ENCODE peak calls at places on chromosomes 12 and 14, in six cellular contexts. One of them, this sample, is unnamed.

GRCh38 chr14:49783394-49784010 is 15.5 kb downstream of the KLHDC2 start:
- DNase-seq in H1: no peak
- DNase-seq in neuronal stem cell: no peak
- DNase-seq in mesenchymal stem cell: no peak
- DNase-seq in trophoblast cell: no peak
- DNase-seq in IMR-90: no peak
- DNase-seq in this sample: no peak

GRCh38 chr12:68460236-68460635 is 128.1 kb upstream of the MDM1 start:
- DNase-seq in neuronal stem cell: no peak
- DNase-seq in IMR-90: no peak
- DNase-seq in mesenchymal stem cell: no peak
- DNase-seq in trophoblast cell: no peak
- DNase-seq in H1: no peak
- DNase-seq in this sample: no peak

GRCh38 chr14:90578283-90578985 is 181.6 kb downstream of the CALM1 start:
- DNase-seq in mesenchymal stem cell: no peak
- DNase-seq in IMR-90: no peak
- DNase-seq in neuronal stem cell: no peak
- DNase-seq in trophoblast cell: no peak
- DNase-seq in H1: no peak
- DNase-seq in this sample: no peak

GRCh38 chr14:22553445-22553844 is 35.6 kb downstream of the DAD1 start:
- DNase-seq in neuronal stem cell: no peak
- DNase-seq in H1: no peak
- DNase-seq in mesenchymal stem cell: no peak
- DNase-seq in trophoblast cell: no peak
- DNase-seq in IMR-90: no peak
- DNase-seq in this sample: no peak

GRCh38 chr12:49296836-49297694 is 2.1 kb downstream of the PRPH start:
- DNase-seq in neuronal stem cell: no peak
- DNase-seq in mesenchymal stem cell: no peak
- DNase-seq in H1: peak
- DNase-seq in trophoblast cell: no peak
- DNase-seq in IMR-90: no peak
- DNase-seq in this sample: peak

GRCh38 chr12:48890657-48891418 is 25.2 kb upstream of the RND1 start:
- DNase-seq in trophoblast cell: peak
- DNase-seq in IMR-90: peak
- DNase-seq in H1: peak
- DNase-seq in mesenchymal stem cell: peak
- DNase-seq in neuronal stem cell: peak
- DNase-seq in this sample: peak

GRCh38 chr12:62117041-62117440 is 143.2 kb upstream of the USP15 start:
- DNase-seq in neuronal stem cell: no peak
- DNase-seq in mesenchymal stem cell: no peak
- DNase-seq in IMR-90: no peak
- DNase-seq in H1: no peak
- DNase-seq in trophoblast cell: no peak
- DNase-seq in this sample: no peak

GRCh38 chr12:58314610-58315009 is 373.2 kb downstream of the ATP23 start:
- DNase-seq in mesenchymal stem cell: peak
- DNase-seq in H1: no peak
- DNase-seq in trophoblast cell: peak
- DNase-seq in neuronal stem cell: no peak
- DNase-seq in IMR-90: peak
- DNase-seq in this sample: no peak

GRCh38 chr12:123384994-123385376 is 1.1 kb downstream of the KMT5A start:
- DNase-seq in mesenchymal stem cell: peak
- DNase-seq in IMR-90: peak
- DNase-seq in trophoblast cell: no peak
- DNase-seq in H1: no peak
- DNase-seq in neuronal stem cell: no peak
- DNase-seq in this sample: no peak

GRCh38 chr12:19457561-19457960 is 18.3 kb downstream of the AEBP2 start:
- DNase-seq in mesenchymal stem cell: no peak
- DNase-seq in trophoblast cell: no peak
- DNase-seq in neuronal stem cell: no peak
- DNase-seq in IMR-90: no peak
- DNase-seq in H1: peak
- DNase-seq in this sample: no peak

GRCh38 chr12:19453961-19454360 is 14.7 kb downstream of the AEBP2 start:
- DNase-seq in trophoblast cell: no peak
- DNase-seq in IMR-90: no peak
- DNase-seq in H1: no peak
- DNase-seq in neuronal stem cell: no peak
- DNase-seq in mesenchymal stem cell: no peak
- DNase-seq in this sample: no peak

GRCh38 chr12:19451196-19451595 is 11.9 kb downstream of the AEBP2 start:
- DNase-seq in H1: peak
- DNase-seq in neuronal stem cell: no peak
- DNase-seq in trophoblast cell: no peak
- DNase-seq in mesenchymal stem cell: peak
- DNase-seq in IMR-90: peak
- DNase-seq in this sample: no peak

GRCh38 chr12:19456176-19456575 is 16.9 kb downstream of the AEBP2 start:
- DNase-seq in H1: peak
- DNase-seq in mesenchymal stem cell: no peak
- DNase-seq in trophoblast cell: no peak
- DNase-seq in neuronal stem cell: no peak
- DNase-seq in IMR-90: no peak
- DNase-seq in this sample: no peak

GRCh38 chr12:19454837-19455236 is 15.5 kb downstream of the AEBP2 start:
- DNase-seq in trophoblast cell: no peak
- DNase-seq in IMR-90: no peak
- DNase-seq in neuronal stem cell: no peak
- DNase-seq in mesenchymal stem cell: no peak
- DNase-seq in H1: no peak
- DNase-seq in this sample: no peak
- H3K14ac ChIP-seq in trophoblast cell: no peak
- H3K14ac ChIP-seq in IMR-90: no peak
- H3K14ac ChIP-seq in neuronal stem cell: no peak
- H3K14ac ChIP-seq in mesenchymal stem cell: no peak
- H3K14ac ChIP-seq in H1: no peak
- H3K14ac ChIP-seq in this sample: no peak

GRCh38 chr12:106358410-106359241 is 1.1 kb downstream of the POLR3B start:
- DNase-seq in trophoblast cell: peak
- DNase-seq in H1: no peak
- DNase-seq in neuronal stem cell: no peak
- DNase-seq in mesenchymal stem cell: peak
- DNase-seq in IMR-90: peak
- DNase-seq in this sample: no peak

GRCh38 chr12:106359620-106360399 is 2.3 kb downstream of the POLR3B start:
- DNase-seq in mesenchymal stem cell: no peak
- DNase-seq in trophoblast cell: no peak
- DNase-seq in IMR-90: no peak
- DNase-seq in H1: no peak
- DNase-seq in neuronal stem cell: no peak
- DNase-seq in this sample: no peak

GRCh38 chr12:106357549-106358409 is at the start of gene POLR3B:
- DNase-seq in neuronal stem cell: peak
- DNase-seq in IMR-90: peak
- DNase-seq in mesenchymal stem cell: peak
- DNase-seq in trophoblast cell: peak
- DNase-seq in H1: peak
- DNase-seq in this sample: peak

GRCh38 chr12:106362971-106363370 is 5.4 kb downstream of the POLR3B start:
- DNase-seq in H1: no peak
- DNase-seq in mesenchymal stem cell: no peak
- DNase-seq in neuronal stem cell: no peak
- DNase-seq in IMR-90: no peak
- DNase-seq in trophoblast cell: no peak
- DNase-seq in this sample: no peak

DNA sequence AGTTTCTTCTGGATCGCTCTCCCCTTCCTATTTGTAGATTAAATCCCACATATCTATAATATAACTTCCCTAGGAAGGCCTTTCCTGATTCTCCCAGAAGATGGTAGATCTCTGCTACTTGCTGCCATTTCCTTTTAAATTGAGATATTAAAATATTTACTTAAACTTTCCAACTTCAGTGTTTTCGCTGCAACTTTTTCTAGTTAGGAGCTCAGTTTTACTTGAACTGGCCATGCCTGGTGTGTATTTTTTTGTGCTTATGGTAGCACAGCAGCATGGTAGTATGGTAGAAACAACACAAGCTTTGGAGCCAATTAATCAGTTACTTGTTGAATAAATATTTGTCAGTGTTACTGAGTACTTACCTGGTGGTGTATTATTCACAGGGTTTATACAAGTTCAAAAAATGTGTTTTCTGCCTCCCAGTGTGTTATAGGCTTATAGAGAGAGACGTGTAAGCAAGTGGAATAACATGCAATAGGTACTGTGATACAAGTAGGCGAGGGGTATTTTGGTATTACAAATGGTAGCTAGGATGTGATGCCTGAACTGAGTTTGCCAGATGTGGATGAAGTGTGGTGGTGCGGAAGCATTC is 2.9 kb downstream of the POLR3B start:
- DNase-seq in trophoblast cell: no peak
- DNase-seq in H1: no peak
- DNase-seq in mesenchymal stem cell: no peak
- DNase-seq in neuronal stem cell: no peak
- DNase-seq in IMR-90: no peak
- DNase-seq in this sample: no peak
- H3K14ac ChIP-seq in trophoblast cell: no peak
- H3K14ac ChIP-seq in H1: no peak
- H3K14ac ChIP-seq in mesenchymal stem cell: no peak
- H3K14ac ChIP-seq in neuronal stem cell: no peak
- H3K14ac ChIP-seq in IMR-90: no peak
- H3K14ac ChIP-seq in this sample: no peak

DNA sequence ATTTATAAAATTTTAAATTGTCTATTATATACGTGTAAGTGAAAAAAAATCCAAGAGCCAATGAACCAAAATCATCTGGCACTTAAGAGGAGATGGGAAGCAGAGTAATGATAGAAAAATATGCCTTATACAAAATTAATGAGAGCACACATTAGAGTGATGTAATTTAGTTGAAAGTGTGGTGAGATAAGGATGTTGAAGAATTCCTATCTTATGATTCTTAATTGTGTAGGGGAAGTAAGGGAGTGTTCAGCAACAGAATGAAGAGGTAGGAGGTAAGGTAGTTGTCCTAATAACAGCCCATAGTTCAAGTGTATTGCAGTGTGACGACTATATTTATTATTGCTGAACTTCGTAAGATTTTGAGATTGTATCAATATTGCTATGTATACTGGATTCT is 843.4 kb upstream of the FLRT2 start:
- DNase-seq in neuronal stem cell: no peak
- DNase-seq in IMR-90: no peak
- DNase-seq in H1: no peak
- DNase-seq in mesenchymal stem cell: no peak
- DNase-seq in trophoblast cell: no peak
- DNase-seq in this sample: no peak
- H3K14ac ChIP-seq in neuronal stem cell: no peak
- H3K14ac ChIP-seq in IMR-90: no peak
- H3K14ac ChIP-seq in H1: no peak
- H3K14ac ChIP-seq in mesenchymal stem cell: no peak
- H3K14ac ChIP-seq in trophoblast cell: no peak
- H3K14ac ChIP-seq in this sample: no peak

GRCh38 chr12:14554281-14555008 is 13.2 kb downstream of the PLBD1 start:
- DNase-seq in H1: no peak
- DNase-seq in trophoblast cell: peak
- DNase-seq in mesenchymal stem cell: peak
- DNase-seq in neuronal stem cell: no peak
- DNase-seq in IMR-90: no peak
- DNase-seq in this sample: no peak
- H3K14ac ChIP-seq in H1: no peak
- H3K14ac ChIP-seq in trophoblast cell: no peak
- H3K14ac ChIP-seq in mesenchymal stem cell: peak
- H3K14ac ChIP-seq in neuronal stem cell: no peak
- H3K14ac ChIP-seq in IMR-90: no peak
- H3K14ac ChIP-seq in this sample: no peak

GRCh38 chr12:565589-566105 is 97.6 kb downstream of the NINJ2 start:
- DNase-seq in IMR-90: no peak
- DNase-seq in mesenchymal stem cell: no peak
- DNase-seq in trophoblast cell: no peak
- DNase-seq in neuronal stem cell: no peak
- DNase-seq in H1: no peak
- DNase-seq in this sample: no peak

GRCh38 chr12:563250-563781 is 99.9 kb downstream of the NINJ2 start:
- DNase-seq in trophoblast cell: no peak
- DNase-seq in IMR-90: no peak
- DNase-seq in mesenchymal stem cell: no peak
- DNase-seq in H1: no peak
- DNase-seq in neuronal stem cell: no peak
- DNase-seq in this sample: no peak

GRCh38 chr12:562634-563033 is 100.6 kb downstream of the NINJ2 start:
- DNase-seq in IMR-90: no peak
- DNase-seq in trophoblast cell: no peak
- DNase-seq in H1: no peak
- DNase-seq in mesenchymal stem cell: no peak
- DNase-seq in neuronal stem cell: no peak
- DNase-seq in this sample: no peak

GRCh38 chr12:563899-564298 is 99.3 kb downstream of the NINJ2 start:
- DNase-seq in mesenchymal stem cell: no peak
- DNase-seq in neuronal stem cell: no peak
- DNase-seq in trophoblast cell: no peak
- DNase-seq in IMR-90: no peak
- DNase-seq in H1: no peak
- DNase-seq in this sample: no peak

DNA sequence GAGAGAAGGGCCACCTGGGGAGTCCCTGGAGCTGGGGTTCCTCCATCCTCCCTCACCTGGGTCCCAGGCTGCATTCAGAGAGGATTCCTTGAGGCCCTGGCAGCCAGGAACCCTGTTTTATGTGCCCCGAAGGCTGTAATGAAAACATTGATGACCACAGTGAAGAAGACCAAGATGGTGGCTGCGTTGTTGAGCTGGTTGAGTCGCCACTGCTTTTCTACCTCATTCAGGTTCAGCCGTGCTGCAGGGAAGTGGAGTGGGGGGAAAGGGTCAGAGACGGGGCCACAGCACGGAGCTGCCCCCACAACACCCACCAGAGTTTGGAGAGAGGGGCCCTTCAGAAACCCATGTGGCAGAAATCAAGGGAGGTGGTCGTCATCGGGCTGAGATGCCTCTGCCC is 98.1 kb downstream of the NINJ2 start:
- DNase-seq in H1: no peak
- DNase-seq in neuronal stem cell: no peak
- DNase-seq in IMR-90: no peak
- DNase-seq in trophoblast cell: no peak
- DNase-seq in mesenchymal stem cell: no peak
- DNase-seq in this sample: no peak
- H3K14ac ChIP-seq in H1: no peak
- H3K14ac ChIP-seq in neuronal stem cell: no peak
- H3K14ac ChIP-seq in IMR-90: no peak
- H3K14ac ChIP-seq in trophoblast cell: no peak
- H3K14ac ChIP-seq in mesenchymal stem cell: no peak
- H3K14ac ChIP-seq in this sample: no peak

DNA sequence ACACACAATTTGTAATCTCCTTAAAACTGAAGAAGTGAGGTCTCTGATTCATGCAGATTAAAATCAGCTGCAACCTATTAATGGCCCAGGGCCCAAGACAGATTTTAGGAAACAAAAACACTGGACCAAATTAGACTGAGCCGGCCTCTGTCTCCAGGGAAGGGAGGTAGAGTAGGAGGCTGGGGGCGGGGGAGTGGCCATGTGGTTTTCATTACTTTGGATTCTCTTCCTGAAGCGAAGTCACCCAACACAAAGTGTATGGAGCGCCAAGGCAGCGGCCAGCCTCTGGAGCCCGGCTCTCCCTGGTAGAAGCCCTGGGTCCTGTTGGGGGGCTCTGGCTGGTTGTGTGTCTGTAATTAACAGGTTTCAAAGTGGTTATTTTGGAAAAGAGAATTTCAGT is 282.7 kb downstream of the ZFP36L1 start:
- DNase-seq in IMR-90: peak
- DNase-seq in neuronal stem cell: no peak
- DNase-seq in H1: no peak
- DNase-seq in mesenchymal stem cell: peak
- DNase-seq in trophoblast cell: no peak
- DNase-seq in this sample: no peak
- H3K14ac ChIP-seq in IMR-90: peak
- H3K14ac ChIP-seq in neuronal stem cell: no peak
- H3K14ac ChIP-seq in H1: no peak
- H3K14ac ChIP-seq in mesenchymal stem cell: no peak
- H3K14ac ChIP-seq in trophoblast cell: peak
- H3K14ac ChIP-seq in this sample: no peak

This sample was measured in H9.